ENCODE peak calls at places on chromosome 13, in eight cellular contexts. One of them, this sample, is unnamed.
A peak's percentile ranks its signal among the peaks of the same experiment; 100 is the strongest.

GRCh38 chr13:36493046-36493445 is 60.8 kb downstream of the CCNA1 start:
- ATAC-seq in GM12878: no peak
- ATAC-seq in K562: no peak
- ATAC-seq in HCT116: no peak
- ATAC-seq in GM23338: no peak
- ATAC-seq in upper lobe of left lung: no peak
- ATAC-seq in HepG2: no peak
- ATAC-seq in Panc1: no peak
- ATAC-seq in this sample: no peak

GRCh38 chr13:100115693-100116254 is 26.9 kb downstream of the PCCA start:
- ATAC-seq in GM12878: peak; percentile 73
- ATAC-seq in K562: no peak
- ATAC-seq in HCT116: no peak
- ATAC-seq in GM23338: no peak
- ATAC-seq in upper lobe of left lung: no peak
- ATAC-seq in HepG2: no peak
- ATAC-seq in Panc1: no peak
- ATAC-seq in this sample: no peak

GRCh38 chr13:95058680-95059079 is 242.6 kb downstream of the ABCC4 start:
- ATAC-seq in GM12878: no peak
- ATAC-seq in K562: no peak
- ATAC-seq in HCT116: no peak
- ATAC-seq in GM23338: no peak
- ATAC-seq in upper lobe of left lung: no peak
- ATAC-seq in HepG2: no peak
- ATAC-seq in Panc1: no peak
- ATAC-seq in this sample: no peak

GRCh38 chr13:46168341-46168740 is 13.6 kb downstream of the LCP1 start:
- ATAC-seq in GM12878: peak; percentile 52
- ATAC-seq in K562: peak; percentile 76
- ATAC-seq in HCT116: no peak
- ATAC-seq in GM23338: peak; percentile 20
- ATAC-seq in upper lobe of left lung: peak; percentile 49
- ATAC-seq in HepG2: no peak
- ATAC-seq in Panc1: no peak
- ATAC-seq in this sample: peak; percentile 47

GRCh38 chr13:30645629-30646028 is 27.9 kb downstream of the USPL1 start:
- ATAC-seq in GM12878: no peak
- ATAC-seq in K562: no peak
- ATAC-seq in HCT116: no peak
- ATAC-seq in GM23338: no peak
- ATAC-seq in upper lobe of left lung: no peak
- ATAC-seq in HepG2: no peak
- ATAC-seq in Panc1: no peak
- ATAC-seq in this sample: no peak

GRCh38 chr13:72151241-72151640 is 284.2 kb upstream of the DACH1 start:
- ATAC-seq in GM12878: no peak
- ATAC-seq in K562: no peak
- ATAC-seq in HCT116: no peak
- ATAC-seq in GM23338: no peak
- ATAC-seq in upper lobe of left lung: no peak
- ATAC-seq in HepG2: no peak
- ATAC-seq in Panc1: no peak
- ATAC-seq in this sample: no peak

GRCh38 chr13:99191900-99192399 is 8.7 kb upstream of the UBAC2 start:
- ATAC-seq in GM12878: peak; percentile 43
- ATAC-seq in K562: peak; percentile 66
- ATAC-seq in HCT116: no peak
- ATAC-seq in GM23338: no peak
- ATAC-seq in upper lobe of left lung: peak; percentile 75
- ATAC-seq in HepG2: peak; percentile 16
- ATAC-seq in Panc1: no peak
- ATAC-seq in this sample: no peak

GRCh38 chr13:41224113-41225110 is 30.0 kb upstream of the KBTBD7 start:
- ATAC-seq in GM12878: no peak
- ATAC-seq in K562: no peak
- ATAC-seq in HCT116: no peak
- ATAC-seq in GM23338: no peak
- ATAC-seq in upper lobe of left lung: no peak
- ATAC-seq in HepG2: no peak
- ATAC-seq in Panc1: no peak
- ATAC-seq in this sample: no peak

GRCh38 chr13:24264976-24265375 is 44.4 kb upstream of the C1QTNF9 start:
- ATAC-seq in GM12878: peak; percentile 75
- ATAC-seq in K562: no peak
- ATAC-seq in HCT116: no peak
- ATAC-seq in GM23338: no peak
- ATAC-seq in upper lobe of left lung: peak; percentile 90
- ATAC-seq in HepG2: no peak
- ATAC-seq in Panc1: no peak
- ATAC-seq in this sample: no peak

GRCh38 chr13:40589285-40590109 is 76.9 kb downstream of the FOXO1 start:
- ATAC-seq in GM12878: peak; percentile 95
- ATAC-seq in K562: no peak
- ATAC-seq in HCT116: no peak
- ATAC-seq in GM23338: no peak
- ATAC-seq in upper lobe of left lung: peak; percentile 85
- ATAC-seq in HepG2: peak; percentile 80
- ATAC-seq in Panc1: no peak
- ATAC-seq in this sample: peak; percentile 67

GRCh38 chr13:50299546-50300249 is 284.5 kb downstream of the KCNRG start:
- ATAC-seq in GM12878: no peak
- ATAC-seq in K562: no peak
- ATAC-seq in HCT116: no peak
- ATAC-seq in GM23338: no peak
- ATAC-seq in upper lobe of left lung: no peak
- ATAC-seq in HepG2: no peak
- ATAC-seq in Panc1: no peak
- ATAC-seq in this sample: no peak
- TF ChIP-seq POLR2AphosphoS5 in GM12878: no peak
- TF ChIP-seq POLR2AphosphoS5 in K562: no peak
- TF ChIP-seq POLR2AphosphoS5 in HCT116: no peak
- TF ChIP-seq POLR2AphosphoS5 in GM23338: no peak
- TF ChIP-seq POLR2AphosphoS5 in upper lobe of left lung: no peak
- TF ChIP-seq POLR2AphosphoS5 in HepG2: no peak
- TF ChIP-seq POLR2AphosphoS5 in Panc1: no peak
- TF ChIP-seq POLR2AphosphoS5 in this sample: no peak

DNA sequence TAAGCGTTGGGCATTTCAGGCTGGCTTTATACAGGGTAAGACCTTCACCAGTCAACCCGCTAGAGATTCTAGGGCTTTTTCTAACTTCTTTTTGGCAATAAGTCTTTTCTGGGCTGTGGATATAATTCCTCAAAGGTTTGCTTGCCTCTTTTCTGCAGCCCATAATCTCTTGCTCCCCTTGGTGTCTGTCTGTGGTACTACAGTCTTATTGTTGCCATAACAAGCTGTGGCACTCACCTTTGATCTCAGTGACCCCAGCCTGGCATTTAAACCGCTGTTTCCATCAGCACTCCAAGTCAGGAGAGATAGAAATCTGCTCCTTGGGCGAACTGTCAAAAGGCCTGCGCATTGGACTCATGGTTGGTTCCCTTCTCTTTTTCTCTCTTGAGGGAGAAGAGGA is 14.5 kb upstream of the MPHOSPH8 start:
- ATAC-seq in GM12878: peak; percentile 80
- ATAC-seq in K562: peak; percentile 75
- ATAC-seq in HCT116: peak; percentile 72
- ATAC-seq in GM23338: peak; percentile 62
- ATAC-seq in upper lobe of left lung: no peak
- ATAC-seq in HepG2: peak; percentile 95
- ATAC-seq in Panc1: peak; percentile 65
- ATAC-seq in this sample: no peak
- TF ChIP-seq CTCF in GM12878: peak; percentile 55
- TF ChIP-seq CTCF in K562: peak; percentile 37
- TF ChIP-seq CTCF in HCT116: peak; percentile 25
- TF ChIP-seq CTCF in GM23338: peak; percentile 55
- TF ChIP-seq CTCF in upper lobe of left lung: peak; percentile 50
- TF ChIP-seq CTCF in HepG2: peak; percentile 79
- TF ChIP-seq CTCF in Panc1: peak; percentile 68
- TF ChIP-seq CTCF in this sample: no peak

GRCh38 chr13:59476376-59476775 is 687.4 kb downstream of the DIAPH3 start:
- ATAC-seq in GM12878: no peak
- ATAC-seq in K562: no peak
- ATAC-seq in HCT116: no peak
- ATAC-seq in GM23338: no peak
- ATAC-seq in upper lobe of left lung: no peak
- ATAC-seq in HepG2: no peak
- ATAC-seq in Panc1: no peak
- ATAC-seq in this sample: peak; percentile 74
- H3K4me3 ChIP-seq in GM12878: no peak overlapping the region
- H3K4me3 ChIP-seq in K562: no peak overlapping the region
- H3K4me3 ChIP-seq in HCT116: no peak overlapping the region
- H3K4me3 ChIP-seq in GM23338: no peak overlapping the region
- H3K4me3 ChIP-seq in upper lobe of left lung: no peak overlapping the region
- H3K4me3 ChIP-seq in HepG2: no peak overlapping the region
- H3K4me3 ChIP-seq in Panc1: no peak overlapping the region
- H3K4me3 ChIP-seq in this sample: no peak overlapping the region

GRCh38 chr13:106523566-106523965 is 11.9 kb downstream of the EFNB2 start:
- ATAC-seq in GM12878: no peak
- ATAC-seq in K562: no peak
- ATAC-seq in HCT116: no peak
- ATAC-seq in GM23338: no peak
- ATAC-seq in upper lobe of left lung: no peak
- ATAC-seq in HepG2: no peak
- ATAC-seq in Panc1: no peak
- ATAC-seq in this sample: no peak

GRCh38 chr13:106522898-106523525 is 12.4 kb downstream of the EFNB2 start:
- ATAC-seq in GM12878: no peak
- ATAC-seq in K562: no peak
- ATAC-seq in HCT116: no peak
- ATAC-seq in GM23338: peak; percentile 17
- ATAC-seq in upper lobe of left lung: no peak
- ATAC-seq in HepG2: no peak
- ATAC-seq in Panc1: no peak
- ATAC-seq in this sample: no peak

GRCh38 chr13:106522112-106522511 is 13.3 kb downstream of the EFNB2 start:
- ATAC-seq in GM12878: no peak
- ATAC-seq in K562: no peak
- ATAC-seq in HCT116: no peak
- ATAC-seq in GM23338: no peak
- ATAC-seq in upper lobe of left lung: no peak
- ATAC-seq in HepG2: no peak
- ATAC-seq in Panc1: no peak
- ATAC-seq in this sample: no peak

GRCh38 chr13:106525865-106526264 is 9.6 kb downstream of the EFNB2 start:
- ATAC-seq in GM12878: no peak
- ATAC-seq in K562: no peak
- ATAC-seq in HCT116: no peak
- ATAC-seq in GM23338: peak; percentile 11
- ATAC-seq in upper lobe of left lung: no peak
- ATAC-seq in HepG2: no peak
- ATAC-seq in Panc1: no peak
- ATAC-seq in this sample: no peak

DNA sequence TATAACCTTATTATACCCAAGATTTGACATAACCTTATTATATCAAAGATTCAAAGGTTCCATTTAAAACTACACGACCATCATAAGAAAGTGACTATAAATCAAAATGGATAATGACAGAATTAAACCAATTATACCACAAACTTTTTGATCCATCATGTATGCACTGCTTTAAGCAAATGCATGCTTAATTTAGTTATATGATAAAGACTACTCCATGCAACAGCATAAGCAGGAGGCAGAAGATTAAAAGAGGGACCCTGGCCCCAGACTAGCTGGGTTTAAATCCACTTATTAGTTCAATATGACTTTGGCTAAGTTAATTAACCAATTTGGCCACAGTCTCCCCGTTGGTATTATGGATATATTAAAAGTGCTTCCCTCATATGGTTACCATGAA is 11.4 kb downstream of the EFNB2 start:
- ATAC-seq in GM12878: no peak
- ATAC-seq in K562: no peak
- ATAC-seq in HCT116: no peak
- ATAC-seq in GM23338: no peak
- ATAC-seq in upper lobe of left lung: no peak
- ATAC-seq in HepG2: no peak
- ATAC-seq in Panc1: no peak
- ATAC-seq in this sample: no peak
- TF ChIP-seq POLR2AphosphoS5 in GM12878: no peak
- TF ChIP-seq POLR2AphosphoS5 in K562: no peak
- TF ChIP-seq POLR2AphosphoS5 in HCT116: no peak
- TF ChIP-seq POLR2AphosphoS5 in GM23338: no peak
- TF ChIP-seq POLR2AphosphoS5 in upper lobe of left lung: no peak
- TF ChIP-seq POLR2AphosphoS5 in HepG2: no peak
- TF ChIP-seq POLR2AphosphoS5 in Panc1: no peak
- TF ChIP-seq POLR2AphosphoS5 in this sample: no peak

GRCh38 chr13:111341886-111342285 is 21.4 kb downstream of the TEX29 start:
- ATAC-seq in GM12878: no peak
- ATAC-seq in K562: no peak
- ATAC-seq in HCT116: no peak
- ATAC-seq in GM23338: no peak
- ATAC-seq in upper lobe of left lung: no peak
- ATAC-seq in HepG2: no peak
- ATAC-seq in Panc1: no peak
- ATAC-seq in this sample: no peak

GRCh38 chr13:111344471-111345191 is 24.2 kb downstream of the TEX29 start:
- ATAC-seq in GM12878: peak; percentile 40
- ATAC-seq in K562: peak; percentile 96
- ATAC-seq in HCT116: peak; percentile 94
- ATAC-seq in GM23338: peak; percentile 100
- ATAC-seq in upper lobe of left lung: peak; percentile 93
- ATAC-seq in HepG2: peak; percentile 98
- ATAC-seq in Panc1: no peak
- ATAC-seq in this sample: no peak

GRCh38 chr13:111345682-111346081 is 25.2 kb downstream of the TEX29 start:
- ATAC-seq in GM12878: no peak
- ATAC-seq in K562: no peak
- ATAC-seq in HCT116: no peak
- ATAC-seq in GM23338: no peak
- ATAC-seq in upper lobe of left lung: no peak
- ATAC-seq in HepG2: no peak
- ATAC-seq in Panc1: no peak
- ATAC-seq in this sample: no peak

GRCh38 chr13:111342716-111343115 is 22.3 kb downstream of the TEX29 start:
- ATAC-seq in GM12878: no peak
- ATAC-seq in K562: no peak
- ATAC-seq in HCT116: no peak
- ATAC-seq in GM23338: no peak
- ATAC-seq in upper lobe of left lung: no peak
- ATAC-seq in HepG2: no peak
- ATAC-seq in Panc1: no peak
- ATAC-seq in this sample: no peak

GRCh38 chr13:111343186-111343805 is 22.9 kb downstream of the TEX29 start:
- ATAC-seq in GM12878: no peak
- ATAC-seq in K562: no peak
- ATAC-seq in HCT116: peak; percentile 29
- ATAC-seq in GM23338: no peak
- ATAC-seq in upper lobe of left lung: no peak
- ATAC-seq in HepG2: no peak
- ATAC-seq in Panc1: no peak
- ATAC-seq in this sample: no peak
- TF ChIP-seq CTCF in GM12878: no peak
- TF ChIP-seq CTCF in K562: no peak
- TF ChIP-seq CTCF in HCT116: no peak
- TF ChIP-seq CTCF in GM23338: no peak
- TF ChIP-seq CTCF in upper lobe of left lung: no peak
- TF ChIP-seq CTCF in HepG2: no peak
- TF ChIP-seq CTCF in Panc1: no peak
- TF ChIP-seq CTCF in this sample: no peak

GRCh38 chr13:110922506-110922905 is 7.6 kb upstream of the ANKRD10 start:
- ATAC-seq in GM12878: no peak
- ATAC-seq in K562: no peak
- ATAC-seq in HCT116: no peak
- ATAC-seq in GM23338: peak; percentile 24
- ATAC-seq in upper lobe of left lung: no peak
- ATAC-seq in HepG2: peak; percentile 94
- ATAC-seq in Panc1: no peak
- ATAC-seq in this sample: no peak
- H3K4me3 ChIP-seq in GM12878: no peak overlapping the region
- H3K4me3 ChIP-seq in K562: no peak overlapping the region
- H3K4me3 ChIP-seq in HCT116: no peak overlapping the region
- H3K4me3 ChIP-seq in GM23338: no peak overlapping the region
- H3K4me3 ChIP-seq in upper lobe of left lung: no peak overlapping the region
- H3K4me3 ChIP-seq in HepG2: no peak overlapping the region
- H3K4me3 ChIP-seq in Panc1: no peak overlapping the region
- H3K4me3 ChIP-seq in this sample: no peak overlapping the region

GRCh38 chr13:44435142-44435982 is 61.7 kb downstream of the SERP2 start:
- ATAC-seq in GM12878: peak; percentile 86
- ATAC-seq in K562: peak; percentile 90
- ATAC-seq in HCT116: peak; percentile 59
- ATAC-seq in GM23338: peak; percentile 69
- ATAC-seq in upper lobe of left lung: peak; percentile 93
- ATAC-seq in HepG2: peak; percentile 76
- ATAC-seq in Panc1: peak; percentile 75
- ATAC-seq in this sample: peak; percentile 83
- TF ChIP-seq POLR2AphosphoS5 in GM12878: no peak
- TF ChIP-seq POLR2AphosphoS5 in K562: no peak
- TF ChIP-seq POLR2AphosphoS5 in HCT116: peak; percentile 69
- TF ChIP-seq POLR2AphosphoS5 in GM23338: peak; percentile 46
- TF ChIP-seq POLR2AphosphoS5 in upper lobe of left lung: peak; percentile 62
- TF ChIP-seq POLR2AphosphoS5 in HepG2: peak; percentile 77
- TF ChIP-seq POLR2AphosphoS5 in Panc1: no peak
- TF ChIP-seq POLR2AphosphoS5 in this sample: peak; percentile 71